ENCODE peak calls at places on chromosomes 3 and 15, in five cellular contexts. G is transverse colon, K is endothelial cell of umbilical vein, S is H1, Z is K562. Q is an unnamed sample.

GRCh38 chr3:134378818-134379217 is 4.6 kb upstream of the AMOTL2 start:
- DNase-seq in G (no peak), K (no peak), S (no peak), Z (no peak), Q (no peak)

GRCh38 chr3:100756441-100756840 is 47.1 kb downstream of the TFG start:
- DNase-seq in G (no peak), K (no peak), S (no peak), Z (no peak), Q (no peak)

GRCh38 chr15:52463638-52464037 is 65.0 kb downstream of the MYO5A start:
- DNase-seq in G (no peak), K (peak; percentile 84), S (no peak), Z (no peak), Q (no peak)

GRCh38 chr3:187281191-187281714 is 10.3 kb downstream of the MASP1 start:
- DNase-seq in G (no peak), K (no peak), S (no peak), Z (no peak), Q (no peak)

GRCh38 chr15:73345658-73346057 is 23.1 kb downstream of the HCN4 start:
- DNase-seq in G (no peak), K (no peak), S (no peak), Z (no peak), Q (no peak)

GRCh38 chr15:67992834-67993233 is 61.3 kb upstream of the PIAS1 start:
- DNase-seq in G (peak; percentile 31), K (no peak), S (no peak), Z (no peak), Q (no peak)

GRCh38 chr3:170961616-170962400 is 53.4 kb upstream of the EIF5A2 start:
- DNase-seq in G (no peak), K (peak; percentile 65), S (no peak), Z (peak; percentile 52), Q (no peak)

GRCh38 chr3:148957586-148957985 is 33.8 kb upstream of the GYG1 start:
- DNase-seq in G (no peak), K (no peak), S (peak; percentile 49), Z (peak; percentile 49), Q (peak; percentile 31)

GRCh38 chr15:83282859-83283812 is 1.3 kb downstream of the BNC1 start:
- DNase-seq in G (no peak), K (peak; percentile 47), S (no peak), Z (no peak), Q (no peak)

GRCh38 chr15:40593130-40593529 is 919 bp upstream of the KNL1 start:
- DNase-seq in G (no peak), K (no peak), S (no peak), Z (no peak), Q (no peak)

GRCh38 chr15:82137261-82137660 is 91.4 kb upstream of the MEX3B start:
- DNase-seq in G (no peak), K (no peak), S (no peak), Z (no peak), Q (no peak)

GRCh38 chr15:44804303-44805046 is 68.1 kb downstream of the TRIM69 start:
- DNase-seq in G (no peak), K (peak; percentile 94), S (no peak), Z (no peak), Q (no peak)

GRCh38 chr3:53821631-53822068 is 24.6 kb downstream of the CHDH start:
- DNase-seq in G (no peak), K (no peak), S (no peak), Z (no peak), Q (no peak)

GRCh38 chr3:184766555-184767261 is 45.3 kb upstream of the VPS8 start:
- DNase-seq in G (no peak), K (no peak), S (no peak), Z (peak; percentile 73), Q (no peak)

GRCh38 chr15:39934415-39935044 is 615 bp downstream of the EIF2AK4 start:
- DNase-seq in G (no peak), K (peak; percentile 47), S (no peak), Z (peak; percentile 32), Q (no peak)

GRCh38 chr3:44065741-44066140 is 175.9 kb upstream of the TOPAZ1 start:
- DNase-seq in G (no peak), K (no peak), S (no peak), Z (peak; percentile 16), Q (no peak)

GRCh38 chr15:60620707-60621106 is 141.8 kb upstream of the ICE2 start:
- DNase-seq in G (peak; percentile 26), K (no peak), S (no peak), Z (no peak), Q (no peak)

GRCh38 chr15:57064033-57064432 is 145.6 kb downstream of the TCF12 start:
- DNase-seq in G (no peak), K (no peak), S (no peak), Z (no peak), Q (no peak)

GRCh38 chr15:58459562-58459961 is 27.8 kb downstream of the LIPC start:
- DNase-seq in G (peak; percentile 55), K (no peak), S (no peak), Z (no peak), Q (peak; percentile 60)

GRCh38 chr15:64773606-64774555 is 1.5 kb downstream of the RBPMS2 start:
- DNase-seq in G (no peak), K (no peak), S (no peak), Z (no peak), Q (no peak)
- H3K27ac ChIP-seq in G (peak overlapping the region; percentile 86), K (no peak overlapping the region), S (peak overlapping the region; percentile 46), Z (no peak overlapping the region), Q (no peak overlapping the region)

GRCh38 chr3:84958495-84959469 is at the start of gene CADM2:
- DNase-seq in G (peak; percentile 83), K (peak; percentile 70), S (peak; percentile 91), Z (peak; percentile 77), Q (peak; percentile 81)
- TF ChIP-seq POLR2AphosphoS5 in G (peak; percentile 38), K (no peak), S (peak; percentile 70), Z (no peak), Q (no peak)

GRCh38 chr3:114214542-114215341 is 22.6 kb downstream of the ZNF80 start:
- DNase-seq in G (no peak), K (no peak), S (peak; percentile 13), Z (no peak), Q (no peak)
- H3K27ac ChIP-seq in G (peak overlapping the region; percentile 57), K (peak overlapping the region; percentile 70), S (no peak overlapping the region), Z (no peak overlapping the region), Q (no peak overlapping the region)

GRCh38 chr3:123618768-123619484 is 34.1 kb upstream of the HACD2 start:
- DNase-seq in G (peak; percentile 60), K (peak; percentile 48), S (no peak), Z (peak; percentile 29), Q (peak; percentile 69)
- TF ChIP-seq POLR2AphosphoS5 in G (peak; percentile 51), K (no peak), S (no peak), Z (no peak), Q (peak; percentile 77)

GRCh38 chr3:189806171-189806951 is 175.2 kb downstream of the TP63 start:
- DNase-seq in G (no peak), K (no peak), S (no peak), Z (no peak), Q (no peak)

GRCh38 chr3:189808246-189809007 is 177.2 kb downstream of the TP63 start:
- DNase-seq in G (no peak), K (no peak), S (no peak), Z (no peak), Q (no peak)

GRCh38 chr3:189809583-189809982 is 178.4 kb downstream of the TP63 start:
- DNase-seq in G (no peak), K (no peak), S (no peak), Z (no peak), Q (no peak)

GRCh38 chr3:189803254-189803653 is 172.1 kb downstream of the TP63 start:
- DNase-seq in G (no peak), K (no peak), S (no peak), Z (no peak), Q (no peak)

DNA sequence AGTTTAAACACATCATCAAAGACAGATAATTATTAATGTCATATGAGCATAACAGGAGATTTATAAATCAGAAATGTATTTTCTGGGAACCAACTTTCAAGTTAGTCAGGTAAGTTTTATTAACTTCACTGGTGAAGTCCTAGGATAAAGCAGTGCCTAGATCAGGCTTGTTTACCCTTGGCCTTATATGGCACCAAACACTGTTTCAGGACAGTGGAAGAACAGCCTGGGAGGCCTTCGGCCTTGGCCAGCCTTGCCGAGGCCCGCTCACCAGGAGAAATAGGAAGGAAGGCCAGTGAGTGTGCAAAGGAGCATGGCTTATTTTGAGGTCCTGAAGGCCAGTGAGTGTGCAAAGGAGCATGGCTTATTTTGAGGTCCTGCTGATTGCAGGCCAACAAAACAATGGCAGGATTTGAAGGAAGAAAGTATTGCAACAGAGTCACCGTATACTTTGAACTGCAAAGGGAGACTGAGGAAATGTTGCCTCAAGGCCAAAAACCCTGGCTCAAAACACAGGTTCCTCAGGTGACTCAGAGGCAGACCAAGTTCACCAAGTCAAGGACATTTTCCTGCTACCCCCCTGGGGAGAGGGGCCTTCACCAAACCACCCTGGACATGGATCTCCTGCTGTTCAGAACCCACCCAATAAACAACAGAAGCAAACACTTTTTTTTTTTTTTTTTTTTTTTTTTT is 174.3 kb downstream of the TP63 start:
- DNase-seq in G (no peak), K (no peak), S (no peak), Z (no peak), Q (no peak)
- H3K27ac ChIP-seq in G (no peak overlapping the region), K (no peak overlapping the region), S (no peak overlapping the region), Z (no peak overlapping the region), Q (no peak overlapping the region)

GRCh38 chr3:52029053-52029452 is 27.3 kb downstream of the DUSP7 start:
- DNase-seq in G (no peak), K (no peak), S (no peak), Z (peak; percentile 78), Q (no peak)
- TF ChIP-seq POLR2AphosphoS5 in G (no peak), K (no peak), S (no peak), Z (peak; percentile 60), Q (no peak)

DNA sequence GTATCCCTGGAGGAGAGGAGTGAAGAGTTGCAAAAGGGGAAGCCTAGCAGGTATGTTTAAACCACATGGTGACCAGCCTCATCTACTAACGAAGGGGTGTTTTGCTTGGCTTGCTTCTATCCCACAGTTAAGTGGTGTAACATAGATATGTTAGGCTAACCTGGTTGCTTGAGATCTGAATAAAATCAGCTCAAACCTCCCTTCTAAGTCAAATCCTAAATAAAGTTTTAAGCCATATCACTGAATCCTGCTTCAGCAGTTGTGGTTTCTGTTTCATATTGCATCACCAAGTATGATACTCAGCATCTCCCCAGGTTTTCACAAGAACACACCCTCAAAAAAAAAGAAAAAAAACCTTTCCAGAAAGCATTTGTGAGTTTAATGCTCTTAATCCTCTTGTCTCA is 880.2 kb downstream of the ROBO1 start:
- DNase-seq in G (no peak), K (no peak), S (no peak), Z (no peak), Q (no peak)
- H3K27ac ChIP-seq in G (no peak overlapping the region), K (no peak overlapping the region), S (no peak overlapping the region), Z (no peak overlapping the region), Q (no peak overlapping the region)

GRCh38 chr3:46393554-46394434 is 13.1 kb downstream of the CCR5AS start:
- DNase-seq in G (no peak), K (no peak), S (no peak), Z (peak; percentile 57), Q (peak; percentile 79)
- TF ChIP-seq POLR2AphosphoS5 in G (no peak), K (no peak), S (no peak), Z (no peak), Q (peak; percentile 39)

GRCh38 chr3:55185380-55185779 is 257.5 kb upstream of the LRTM1 start:
- DNase-seq in G (no peak), K (no peak), S (no peak), Z (no peak), Q (no peak)

GRCh38 chr3:55191911-55192787 is 264.3 kb upstream of the LRTM1 start:
- DNase-seq in G (no peak), K (no peak), S (no peak), Z (no peak), Q (no peak)

GRCh38 chr3:55190296-55190695 is 262.4 kb upstream of the LRTM1 start:
- DNase-seq in G (no peak), K (no peak), S (no peak), Z (no peak), Q (no peak)

GRCh38 chr3:55189359-55189801 is 261.5 kb upstream of the LRTM1 start:
- DNase-seq in G (no peak), K (no peak), S (peak; percentile 46), Z (no peak), Q (no peak)
- H3K27ac ChIP-seq in G (no peak overlapping the region), K (no peak overlapping the region), S (no peak overlapping the region), Z (no peak overlapping the region), Q (no peak overlapping the region)

Q was measured in HL-60.